ENCODE peak calls at places on chromosomes 12 and 14, in ten cellular contexts. T is kidney glomerular epithelial cell, X is GM04503, R is T-helper 2 cell, Q is NCI-H82, Z is left cardiac atrium, S is sciatic nerve, K is fibroblast of mammary gland, D is colonic mucosa, U is GOT3. L is an unnamed sample.

GRCh38 chr12:53676715-53677611 is 1.1 kb upstream of the ATP5MC2 start:
- DNase-seq in T (no peak), X (no peak), R (no peak), Q (peak; percentile 91), Z (peak; percentile 48), S (peak; percentile 74), K (peak; percentile 60), D (peak; percentile 45), U (no peak), L (peak; percentile 84)

GRCh38 chr14:52043690-52044089 is 25.2 kb downstream of the NID2 start:
- DNase-seq in T (no peak), X (no peak), R (peak; percentile 10), Q (peak; percentile 38), Z (peak; percentile 37), S (no peak), K (no peak), D (peak; percentile 58), U (no peak), L (no peak)

GRCh38 chr12:52800259-52800917 is 4.5 kb upstream of the KRT3 start:
- DNase-seq in T (no peak), X (no peak), R (no peak), Q (no peak), Z (no peak), S (no peak), K (no peak), D (no peak), U (no peak), L (no peak)

GRCh38 chr12:44431647-44432352 is 444.3 kb downstream of the NELL2 start:
- DNase-seq in T (no peak), X (no peak), R (no peak), Q (no peak), Z (no peak), S (no peak), K (no peak), D (no peak), U (no peak), L (no peak)

GRCh38 chr12:131117438-131118245 is 163.9 kb downstream of the ADGRD1 start:
- DNase-seq in T (no peak), X (no peak), R (no peak), Q (no peak), Z (no peak), S (peak; percentile 45), K (no peak), D (no peak), U (no peak), L (no peak)

GRCh38 chr14:44803239-44803905 is 158.4 kb downstream of the KLHL28 start:
- DNase-seq in T (peak; percentile 55), X (peak; percentile 11), R (no peak), Q (peak; percentile 68), Z (no peak), S (no peak), K (peak; percentile 75), D (no peak), U (no peak), L (peak; percentile 77)

GRCh38 chr14:50947446-50947845 is 3.2 kb upstream of the PYGL start:
- DNase-seq in T (no peak), X (no peak), R (no peak), Q (no peak), Z (no peak), S (no peak), K (peak; percentile 30), D (no peak), U (no peak), L (no peak)

GRCh38 chr14:50085570-50086315 is 30.6 kb downstream of the VCPKMT start:
- DNase-seq in T (peak; percentile 42), X (peak; percentile 64), R (no peak), Q (no peak), Z (no peak), S (no peak), K (peak; percentile 74), D (no peak), U (no peak), L (no peak)

GRCh38 chr14:29489911-29490310 is 437.7 kb downstream of the PRKD1 start:
- DNase-seq in T (no peak), X (no peak), R (no peak), Q (no peak), Z (no peak), S (no peak), K (no peak), D (no peak), U (no peak), L (no peak)

GRCh38 chr12:94777936-94778335 is 127.6 kb upstream of the TMCC3 start:
- DNase-seq in T (no peak), X (no peak), R (no peak), Q (no peak), Z (no peak), S (no peak), K (no peak), D (no peak), U (no peak), L (no peak)

GRCh38 chr12:40444174-40444573 is 219.4 kb downstream of the LRRK2 start:
- DNase-seq in T (no peak), X (no peak), R (no peak), Q (peak; percentile 17), Z (no peak), S (no peak), K (no peak), D (no peak), U (no peak), L (peak; percentile 14)

GRCh38 chr12:49637401-49637800 is 14.0 kb downstream of the PRPF40B start:
- DNase-seq in T (no peak), X (no peak), R (no peak), Q (peak; percentile 68), Z (no peak), S (no peak), K (no peak), D (no peak), U (no peak), L (no peak)

GRCh38 chr14:76720382-76720813 is 40.9 kb upstream of the VASH1 start:
- DNase-seq in T (no peak), X (no peak), R (no peak), Q (peak; percentile 56), Z (peak; percentile 88), S (no peak), K (peak; percentile 56), D (peak; percentile 51), U (no peak), L (peak; percentile 88)

GRCh38 chr12:32589165-32589891 is 89.8 kb upstream of the DNM1L start:
- DNase-seq in T (no peak), X (no peak), R (no peak), Q (no peak), Z (no peak), S (no peak), K (no peak), D (no peak), U (no peak), L (no peak)

GRCh38 chr14:81341405-81342180 is 58.5 kb downstream of the STON2 start:
- DNase-seq in T (no peak), X (no peak), R (no peak), Q (no peak), Z (no peak), S (no peak), K (peak; percentile 5), D (no peak), U (no peak), L (no peak)

GRCh38 chr14:20751963-20752562 is 6.4 kb downstream of the EDDM3A start:
- DNase-seq in T (no peak), X (no peak), R (no peak), Q (no peak), Z (no peak), S (no peak), K (peak; percentile 4), D (no peak), U (no peak), L (no peak)

L was measured in NCI-H2171 treated with DMSO at 0.1 percent for 48 hours.